ENCODE peak calls at places on chromosomes 5 and 9, in six cellular contexts. One of them, this sample, is unnamed.

GRCh38 chr9:129270205-129270604 is 92.1 kb upstream of the IER5L start:
- DNase-seq in HCT116: no peak
- DNase-seq in A549: no peak
- DNase-seq in AG10803: no peak
- DNase-seq in Peyer's patch: peak; percentile 79
- DNase-seq in suprapubic skin: no peak
- DNase-seq in this sample: no peak

GRCh38 chr5:102561894-102562760 is 63.3 kb upstream of the SLCO6A1 start:
- DNase-seq in HCT116: peak; percentile 48
- DNase-seq in A549: no peak
- DNase-seq in AG10803: peak; percentile 15
- DNase-seq in Peyer's patch: no peak
- DNase-seq in suprapubic skin: no peak
- DNase-seq in this sample: no peak

GRCh38 chr9:32136700-32137339 is 247.6 kb upstream of the ACO1 start:
- DNase-seq in HCT116: no peak
- DNase-seq in A549: no peak
- DNase-seq in AG10803: no peak
- DNase-seq in Peyer's patch: no peak
- DNase-seq in suprapubic skin: no peak
- DNase-seq in this sample: no peak

GRCh38 chr5:51381801-51382507 is 1.3 kb upstream of the ISL1 start:
- DNase-seq in HCT116: no peak
- DNase-seq in A549: no peak
- DNase-seq in AG10803: no peak
- DNase-seq in Peyer's patch: no peak
- DNase-seq in suprapubic skin: no peak
- DNase-seq in this sample: no peak

GRCh38 chr9:29969408-29969807 is 2396.1 kb upstream of the C9orf72 start:
- DNase-seq in HCT116: no peak
- DNase-seq in A549: no peak
- DNase-seq in AG10803: no peak
- DNase-seq in Peyer's patch: no peak
- DNase-seq in suprapubic skin: no peak
- DNase-seq in this sample: no peak

GRCh38 chr5:154850255-154851062 is at the start of gene FAXDC2:
- DNase-seq in HCT116: no peak
- DNase-seq in A549: no peak
- DNase-seq in AG10803: peak; percentile 79
- DNase-seq in Peyer's patch: peak; percentile 68
- DNase-seq in suprapubic skin: peak; percentile 88
- DNase-seq in this sample: peak; percentile 45

GRCh38 chr5:164013077-164013670 is 507.8 kb downstream of the MAT2B start:
- DNase-seq in HCT116: peak; percentile 6
- DNase-seq in A549: peak; percentile 11
- DNase-seq in AG10803: peak; percentile 62
- DNase-seq in Peyer's patch: peak; percentile 86
- DNase-seq in suprapubic skin: no peak
- DNase-seq in this sample: peak; percentile 41

GRCh38 chr5:42566658-42567313 is 143.5 kb downstream of the GHR start:
- DNase-seq in HCT116: no peak
- DNase-seq in A549: no peak
- DNase-seq in AG10803: peak; percentile 15
- DNase-seq in Peyer's patch: no peak
- DNase-seq in suprapubic skin: no peak
- DNase-seq in this sample: no peak

GRCh38 chr5:154311362-154311761 is 120.8 kb downstream of the GALNT10 start:
- DNase-seq in HCT116: no peak
- DNase-seq in A549: no peak
- DNase-seq in AG10803: peak; percentile 11
- DNase-seq in Peyer's patch: no peak
- DNase-seq in suprapubic skin: no peak
- DNase-seq in this sample: no peak

GRCh38 chr5:27316283-27316675 is 277.9 kb upstream of the CDH9 start:
- DNase-seq in HCT116: no peak
- DNase-seq in A549: no peak
- DNase-seq in AG10803: peak; percentile 65
- DNase-seq in Peyer's patch: no peak
- DNase-seq in suprapubic skin: no peak
- DNase-seq in this sample: peak; percentile 23

GRCh38 chr5:110687485-110687884 is 39.0 kb downstream of the TMEM232 start:
- DNase-seq in HCT116: no peak
- DNase-seq in A549: no peak
- DNase-seq in AG10803: no peak
- DNase-seq in Peyer's patch: no peak
- DNase-seq in suprapubic skin: no peak
- DNase-seq in this sample: no peak

GRCh38 chr9:121658166-121658565 is 6.7 kb downstream of the DAB2IP start:
- DNase-seq in HCT116: no peak
- DNase-seq in A549: no peak
- DNase-seq in AG10803: no peak
- DNase-seq in Peyer's patch: no peak
- DNase-seq in suprapubic skin: no peak
- DNase-seq in this sample: no peak
- H3K4me3 ChIP-seq in HCT116: no peak overlapping the region
- H3K4me3 ChIP-seq in A549: no peak overlapping the region
- H3K4me3 ChIP-seq in AG10803: no peak overlapping the region
- H3K4me3 ChIP-seq in Peyer's patch: no peak overlapping the region
- H3K4me3 ChIP-seq in suprapubic skin: no peak overlapping the region
- H3K4me3 ChIP-seq in this sample: no peak overlapping the region

DNA sequence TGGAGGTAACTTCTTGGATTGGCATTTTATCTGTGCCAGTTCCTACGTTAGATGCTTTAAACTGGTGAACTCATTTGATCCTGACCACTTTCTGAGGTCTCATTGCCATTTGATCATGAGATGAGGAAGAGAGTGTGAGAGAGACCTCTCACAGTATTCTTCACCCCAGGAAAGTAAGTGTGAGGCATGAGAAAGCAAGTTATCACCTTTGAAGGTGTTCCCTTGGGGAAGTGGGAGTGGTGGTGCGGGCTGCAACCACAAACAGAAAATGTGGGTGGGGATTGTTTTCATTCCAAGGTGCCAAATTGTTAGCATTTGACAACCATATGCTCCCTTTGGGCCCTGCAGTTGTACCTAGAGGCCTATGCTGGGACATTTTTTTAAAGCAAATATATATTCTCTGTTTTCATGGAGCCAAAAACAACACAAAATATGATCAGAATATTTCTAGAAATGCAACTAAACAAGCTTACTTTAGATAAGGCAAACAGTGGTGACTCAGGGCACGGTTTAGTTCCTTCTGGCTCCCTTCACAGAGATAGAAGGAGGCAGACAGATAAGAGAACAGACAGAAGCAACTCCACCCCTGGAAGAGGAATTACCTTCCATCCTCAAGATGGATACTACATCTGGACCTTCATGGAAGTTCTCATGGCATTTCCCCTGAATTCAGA is 416.8 kb downstream of the PLK2 start:
- DNase-seq in HCT116: no peak
- DNase-seq in A549: no peak
- DNase-seq in AG10803: no peak
- DNase-seq in Peyer's patch: no peak
- DNase-seq in suprapubic skin: no peak
- DNase-seq in this sample: no peak
- TF ChIP-seq CTCF in HCT116: no peak
- TF ChIP-seq CTCF in A549: no peak
- TF ChIP-seq CTCF in AG10803: no peak
- TF ChIP-seq CTCF in Peyer's patch: no peak
- TF ChIP-seq CTCF in suprapubic skin: no peak
- TF ChIP-seq CTCF in this sample: no peak

GRCh38 chr9:74122661-74123060 is 374.5 kb upstream of the RORB start:
- DNase-seq in HCT116: no peak
- DNase-seq in A549: no peak
- DNase-seq in AG10803: no peak
- DNase-seq in Peyer's patch: no peak
- DNase-seq in suprapubic skin: no peak
- DNase-seq in this sample: no peak

GRCh38 chr9:74125916-74126315 is 371.2 kb upstream of the RORB start:
- DNase-seq in HCT116: no peak
- DNase-seq in A549: no peak
- DNase-seq in AG10803: no peak
- DNase-seq in Peyer's patch: no peak
- DNase-seq in suprapubic skin: no peak
- DNase-seq in this sample: no peak

GRCh38 chr9:74120061-74120460 is 377.1 kb upstream of the RORB start:
- DNase-seq in HCT116: no peak
- DNase-seq in A549: no peak
- DNase-seq in AG10803: no peak
- DNase-seq in Peyer's patch: no peak
- DNase-seq in suprapubic skin: no peak
- DNase-seq in this sample: no peak

GRCh38 chr9:74120470-74120869 is 376.7 kb upstream of the RORB start:
- DNase-seq in HCT116: no peak
- DNase-seq in A549: no peak
- DNase-seq in AG10803: no peak
- DNase-seq in Peyer's patch: no peak
- DNase-seq in suprapubic skin: no peak
- DNase-seq in this sample: no peak

DNA sequence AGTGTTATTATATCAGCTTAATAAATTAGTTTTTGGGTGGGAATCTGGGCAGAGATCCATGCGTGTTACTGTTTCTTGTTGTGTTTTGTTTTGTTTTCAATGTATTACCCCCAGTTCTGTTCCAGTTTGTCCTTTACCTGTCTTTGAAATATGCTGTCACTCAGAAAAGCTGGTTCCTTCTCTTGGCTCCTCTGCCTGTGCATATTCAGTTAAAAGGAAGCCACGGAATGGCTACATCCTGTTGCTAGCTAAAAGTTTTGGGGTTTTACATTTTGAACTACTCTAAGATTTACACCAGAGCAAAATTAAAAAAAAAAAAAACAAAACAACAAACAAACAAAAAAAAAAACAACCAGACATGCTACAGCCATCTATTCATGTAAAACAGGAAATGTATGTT is 374.9 kb upstream of the RORB start:
- DNase-seq in HCT116: no peak
- DNase-seq in A549: no peak
- DNase-seq in AG10803: no peak
- DNase-seq in Peyer's patch: no peak
- DNase-seq in suprapubic skin: no peak
- DNase-seq in this sample: no peak
- H3K4me3 ChIP-seq in HCT116: no peak overlapping the region
- H3K4me3 ChIP-seq in A549: no peak overlapping the region
- H3K4me3 ChIP-seq in AG10803: no peak overlapping the region
- H3K4me3 ChIP-seq in Peyer's patch: no peak overlapping the region
- H3K4me3 ChIP-seq in suprapubic skin: no peak overlapping the region
- H3K4me3 ChIP-seq in this sample: no peak overlapping the region

GRCh38 chr5:138068742-138069375 is 15.0 kb upstream of the WNT8A start:
- DNase-seq in HCT116: peak; percentile 74
- DNase-seq in A549: peak; percentile 79
- DNase-seq in AG10803: peak; percentile 77
- DNase-seq in Peyer's patch: peak; percentile 89
- DNase-seq in suprapubic skin: peak; percentile 75
- DNase-seq in this sample: peak; percentile 35

GRCh38 chr5:138064526-138064925 is 19.3 kb upstream of the WNT8A start:
- DNase-seq in HCT116: no peak
- DNase-seq in A549: no peak
- DNase-seq in AG10803: peak; percentile 31
- DNase-seq in Peyer's patch: no peak
- DNase-seq in suprapubic skin: no peak
- DNase-seq in this sample: no peak

DNA sequence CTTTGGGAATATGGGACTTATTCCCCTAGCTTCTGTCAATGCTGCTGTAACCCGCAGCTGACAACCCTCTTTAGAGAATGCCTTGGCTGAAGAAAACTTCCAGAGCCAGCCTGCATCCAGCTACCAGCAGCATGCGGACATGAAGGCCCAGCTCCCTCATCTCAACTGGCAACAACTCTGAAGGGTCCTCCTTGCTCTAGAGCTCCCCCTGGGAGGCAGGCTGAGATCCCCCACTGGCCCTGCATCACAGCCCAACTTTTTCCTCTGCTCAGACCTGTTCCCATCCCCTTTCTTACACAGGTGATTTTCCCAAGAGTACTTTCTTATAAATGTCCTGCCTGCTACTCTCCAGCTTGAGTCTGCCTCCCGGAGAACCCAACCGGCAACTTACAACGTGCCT is 18.7 kb upstream of the WNT8A start:
- DNase-seq in HCT116: no peak
- DNase-seq in A549: no peak
- DNase-seq in AG10803: no peak
- DNase-seq in Peyer's patch: no peak
- DNase-seq in suprapubic skin: no peak
- DNase-seq in this sample: no peak
- TF ChIP-seq CTCF in HCT116: peak; percentile 49
- TF ChIP-seq CTCF in A549: peak; percentile 29
- TF ChIP-seq CTCF in AG10803: peak; percentile 31
- TF ChIP-seq CTCF in Peyer's patch: no peak
- TF ChIP-seq CTCF in suprapubic skin: no peak
- TF ChIP-seq CTCF in this sample: peak; percentile 27

GRCh38 chr9:107894572-107895261 is 405.1 kb upstream of the KLF4 start:
- DNase-seq in HCT116: no peak
- DNase-seq in A549: no peak
- DNase-seq in AG10803: peak; percentile 86
- DNase-seq in Peyer's patch: no peak
- DNase-seq in suprapubic skin: no peak
- DNase-seq in this sample: no peak

GRCh38 chr9:107888773-107889227 is 399.2 kb upstream of the KLF4 start:
- DNase-seq in HCT116: no peak
- DNase-seq in A549: no peak
- DNase-seq in AG10803: peak; percentile 75
- DNase-seq in Peyer's patch: no peak
- DNase-seq in suprapubic skin: no peak
- DNase-seq in this sample: no peak

GRCh38 chr9:107896544-107896943 is 407.0 kb upstream of the KLF4 start:
- DNase-seq in HCT116: no peak
- DNase-seq in A549: no peak
- DNase-seq in AG10803: no peak
- DNase-seq in Peyer's patch: no peak
- DNase-seq in suprapubic skin: no peak
- DNase-seq in this sample: no peak

GRCh38 chr9:107895524-107896001 is 406.0 kb upstream of the KLF4 start:
- DNase-seq in HCT116: no peak
- DNase-seq in A549: no peak
- DNase-seq in AG10803: peak; percentile 56
- DNase-seq in Peyer's patch: no peak
- DNase-seq in suprapubic skin: no peak
- DNase-seq in this sample: no peak

DNA sequence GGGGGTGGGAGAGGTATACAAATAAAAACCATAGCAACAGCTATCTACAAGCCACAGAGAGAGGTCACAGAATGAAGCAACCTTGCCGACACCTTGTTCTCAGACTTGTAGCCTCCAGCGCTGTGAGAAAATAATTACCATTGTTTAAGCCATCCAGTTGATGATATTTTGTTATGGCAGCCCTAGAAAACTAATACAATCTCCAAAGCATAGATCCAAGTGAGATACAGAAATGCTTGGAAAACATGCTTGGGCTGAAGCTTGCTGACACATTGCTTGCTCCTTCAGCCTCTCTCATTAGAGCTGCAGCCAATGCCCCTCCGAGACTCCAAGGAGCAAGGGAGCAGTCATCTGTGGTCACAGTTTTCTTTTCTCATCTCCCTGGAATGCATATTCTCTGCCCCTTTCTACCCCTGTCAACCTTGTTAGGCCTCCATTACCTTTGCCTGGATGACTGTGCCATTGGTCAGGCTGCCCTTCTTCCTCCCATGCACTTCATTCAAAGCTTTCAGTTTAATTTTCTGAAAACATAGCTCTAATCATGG is 401.4 kb upstream of the KLF4 start:
- DNase-seq in HCT116: no peak
- DNase-seq in A549: no peak
- DNase-seq in AG10803: no peak
- DNase-seq in Peyer's patch: no peak
- DNase-seq in suprapubic skin: no peak
- DNase-seq in this sample: no peak
- H3K4me3 ChIP-seq in HCT116: no peak overlapping the region
- H3K4me3 ChIP-seq in A549: no peak overlapping the region
- H3K4me3 ChIP-seq in AG10803: no peak overlapping the region
- H3K4me3 ChIP-seq in Peyer's patch: no peak overlapping the region
- H3K4me3 ChIP-seq in suprapubic skin: no peak overlapping the region
- H3K4me3 ChIP-seq in this sample: no peak overlapping the region

GRCh38 chr9:107087256-107087655 is 195.8 kb upstream of the RAD23B start:
- DNase-seq in HCT116: no peak
- DNase-seq in A549: no peak
- DNase-seq in AG10803: peak; percentile 6
- DNase-seq in Peyer's patch: no peak
- DNase-seq in suprapubic skin: no peak
- DNase-seq in this sample: no peak
- TF ChIP-seq CTCF in HCT116: no peak
- TF ChIP-seq CTCF in A549: no peak
- TF ChIP-seq CTCF in AG10803: peak; percentile 35
- TF ChIP-seq CTCF in Peyer's patch: peak; percentile 11
- TF ChIP-seq CTCF in suprapubic skin: no peak
- TF ChIP-seq CTCF in this sample: no peak